ENCODE peak calls at places on chromosomes 7 and 10, in eight cellular contexts. L is nucleus accumbens, J is type B pancreatic cell, Y is heart right ventricle, B is NCI-H82, F is hypothalamus, H is Karpas-422, Q is posterior cingulate gyrus. D is an unnamed sample.

GRCh38 chr7:111012799-111013675 is 77.9 kb upstream of the LRRN3 start:
- DNase-seq in F (no peak), J (no peak), B (no peak), H (no peak), L (no peak), Q (no peak), Y (no peak), D (no peak)

GRCh38 chr10:35386594-35387174 is 50.4 kb downstream of the CCNY start:
- DNase-seq in L (no peak), J (no peak), Y (peak), Q (no peak), H (no peak), F (no peak), B (no peak), D (no peak)

GRCh38 chr7:30925913-30926312 is 14.3 kb downstream of the AQP1 start:
- DNase-seq in B (no peak), F (no peak), Y (no peak), Q (peak), H (no peak), L (no peak), J (peak), D (no peak)

GRCh38 chr10:30579554-30579953 is 50.0 kb downstream of the LYZL2 start:
- DNase-seq in Y (no peak), B (peak), Q (no peak), L (no peak), J (no peak), F (no peak), H (no peak), D (no peak)

GRCh38 chr7:3188946-3189345 is 112.1 kb upstream of the SDK1 start:
- DNase-seq in F (no peak), J (no peak), Q (peak), H (no peak), L (no peak), B (no peak), Y (no peak), D (no peak)

GRCh38 chr10:61987951-61988379 is 86.5 kb downstream of the ARID5B start:
- DNase-seq in F (no peak), Y (no peak), Q (no peak), L (no peak), J (no peak), B (no peak), H (no peak), D (no peak)

GRCh38 chr7:123557016-123557630 is 495 bp downstream of the NDUFA5 start:
- DNase-seq in L (no peak), Q (no peak), F (no peak), H (no peak), J (no peak), Y (no peak), B (peak), D (no peak)

GRCh38 chr10:7035111-7035761 is 375.6 kb downstream of the SFMBT2 start:
- DNase-seq in B (no peak), J (no peak), F (no peak), Q (no peak), L (no peak), Y (no peak), H (no peak), D (no peak)

GRCh38 chr10:35752469-35753450 is 110.7 kb upstream of the FZD8 start:
- DNase-seq in H (no peak), Y (peak), Q (no peak), B (no peak), F (no peak), J (no peak), L (no peak), D (no peak)

GRCh38 chr7:31204066-31204465 is 136.5 kb downstream of the NEUROD6 start:
- DNase-seq in J (no peak), Y (no peak), H (no peak), L (no peak), Q (no peak), B (no peak), F (no peak), D (no peak)

GRCh38 chr10:132560248-132560731 is 22.7 kb downstream of the INPP5A start:
- DNase-seq in Q (peak), B (no peak), F (no peak), Y (no peak), J (no peak), L (no peak), H (peak), D (no peak)

GRCh38 chr10:85430991-85431390 is 935.6 kb downstream of the GRID1 start:
- DNase-seq in J (no peak), F (no peak), H (no peak), L (no peak), Q (no peak), Y (no peak), B (no peak), D (no peak)

GRCh38 chr7:124603066-124603465 is 162.5 kb downstream of the GPR37 start:
- DNase-seq in F (no peak), L (no peak), Y (no peak), B (no peak), Q (no peak), J (no peak), H (no peak), D (no peak)

GRCh38 chr7:130884437-130885417 is 150.7 kb upstream of the KLF14 start:
- DNase-seq in H (no peak), Y (no peak), J (no peak), Q (no peak), B (no peak), F (no peak), L (no peak), D (no peak)

GRCh38 chr7:149414745-149415390 is 46.0 kb downstream of the ZNF777 start:
- DNase-seq in L (no peak), F (no peak), Q (peak), H (no peak), J (peak), Y (peak), B (no peak), D (peak)

GRCh38 chr7:138752568-138753518 is 45.0 kb upstream of the TMEM213 start:
- DNase-seq in F (no peak), H (no peak), B (no peak), Q (no peak), L (no peak), Y (peak), J (no peak), D (no peak)

GRCh38 chr7:46003896-46004875 is 83.1 kb upstream of the IGFBP3 start:
- DNase-seq in H (peak), Q (no peak), B (no peak), F (no peak), L (no peak), J (no peak), Y (no peak), D (no peak)

GRCh38 chr10:1594372-1595241 is 142.7 kb downstream of the ADARB2 start:
- DNase-seq in B (no peak), L (no peak), J (no peak), F (no peak), Q (no peak), H (no peak), Y (no peak), D (no peak)

GRCh38 chr10:29151011-29151410 is 137.9 kb upstream of the LYZL1 start:
- DNase-seq in Q (no peak), Y (no peak), L (no peak), B (no peak), H (no peak), J (no peak), F (no peak), D (no peak)

GRCh38 chr7:97187067-97187466 is 69.6 kb downstream of the SDHAF3 start:
- DNase-seq in L (no peak), Q (no peak), B (peak), J (no peak), H (no peak), Y (no peak), F (no peak), D (no peak)

GRCh38 chr7:7672545-7673239 is 32.1 kb downstream of the UMAD1 start:
- DNase-seq in Y (no peak), L (no peak), Q (no peak), H (no peak), B (no peak), J (no peak), F (no peak), D (no peak)

GRCh38 chr7:41336981-41337380 is 365.9 kb downstream of the INHBA start:
- DNase-seq in Y (no peak), F (no peak), H (no peak), B (no peak), J (no peak), L (no peak), Q (no peak), D (no peak)

GRCh38 chr7:100015232-100016208 is at the start of gene ZKSCAN1:
- DNase-seq in Y (peak), B (peak), Q (peak), L (peak), F (peak), H (peak), J (peak), D (peak)

GRCh38 chr10:36141786-36142560 is 499.9 kb upstream of the FZD8 start:
- DNase-seq in H (no peak), L (no peak), Y (peak), Q (no peak), F (no peak), B (no peak), J (no peak), D (no peak)

GRCh38 chr7:461453-462172 is 58.0 kb downstream of the PDGFA start:
- DNase-seq in Q (peak), L (no peak), H (no peak), B (no peak), J (no peak), Y (no peak), F (no peak), D (no peak)

GRCh38 chr10:89115876-89116627 is 91.1 kb downstream of the CH25H start:
- DNase-seq in H (no peak), B (no peak), Y (no peak), Q (no peak), J (no peak), L (no peak), F (no peak), D (no peak)

GRCh38 chr7:19181634-19182033 is 36.4 kb upstream of the FERD3L start:
- DNase-seq in L (no peak), H (no peak), Y (no peak), Q (no peak), B (no peak), J (no peak), F (no peak), D (no peak)

GRCh38 chr7:139035588-139036353 is at the start of gene ZC3HAV1L:
- DNase-seq in L (no peak), H (no peak), Y (peak), F (no peak), J (no peak), Q (peak), B (peak), D (no peak)

D was measured in C1 segment of cervical spinal cord.